ENCODE peak calls at places on chromosomes 6 and 20, in four cellular contexts. L is K562, S is HepG2, I is HCT116. K is an unnamed sample.
A peak's percentile ranks its signal among the peaks of the same experiment; 100 is the strongest.

GRCh38 chr6:35850209-35850608 is 45.1 kb downstream of the LHFPL5 start:
- DNase-seq in L (no peak), S (no peak), I (no peak), K (no peak)

GRCh38 chr6:35449287-35449881 is 2.8 kb upstream of the FANCE start:
- DNase-seq in S (peak; percentile 80), L (peak; percentile 80), I (no peak), K (no peak)

GRCh38 chr6:147621280-147621679 is 112.8 kb downstream of the SAMD5 start:
- DNase-seq in I (no peak), L (peak; percentile 14), S (peak; percentile 13), K (no peak)

GRCh38 chr6:52154381-52154780 is 31.8 kb upstream of the IL17A start:
- DNase-seq in S (no peak), I (no peak), L (no peak), K (no peak)

GRCh38 chr6:72849346-72849745 is 227.5 kb downstream of the KCNQ5 start:
- DNase-seq in S (no peak), L (no peak), I (no peak), K (no peak)

GRCh38 chr20:22446613-22447447 is 137.5 kb downstream of the FOXA2 start:
- DNase-seq in L (no peak), I (no peak), S (no peak), K (no peak)

GRCh38 chr6:36514554-36515456 is 32.5 kb downstream of the STK38 start:
- DNase-seq in I (no peak), L (no peak), S (peak; percentile 30), K (no peak)

GRCh38 chr6:6930223-6930880 is 177.4 kb upstream of the RREB1 start:
- DNase-seq in L (no peak), I (no peak), S (no peak), K (no peak)

GRCh38 chr6:87483929-87484328 is 11.2 kb downstream of the SLC35A1 start:
- DNase-seq in I (peak; percentile 95), S (peak; percentile 13), L (peak; percentile 52), K (no peak)

GRCh38 chr6:6654599-6655575 is 66.4 kb downstream of the LY86 start:
- DNase-seq in I (no peak), S (no peak), L (peak; percentile 61), K (no peak)

GRCh38 chr6:140082867-140083297 is 708.4 kb upstream of the CITED2 start:
- DNase-seq in L (peak; percentile 8), S (no peak), I (no peak), K (no peak)

DNA sequence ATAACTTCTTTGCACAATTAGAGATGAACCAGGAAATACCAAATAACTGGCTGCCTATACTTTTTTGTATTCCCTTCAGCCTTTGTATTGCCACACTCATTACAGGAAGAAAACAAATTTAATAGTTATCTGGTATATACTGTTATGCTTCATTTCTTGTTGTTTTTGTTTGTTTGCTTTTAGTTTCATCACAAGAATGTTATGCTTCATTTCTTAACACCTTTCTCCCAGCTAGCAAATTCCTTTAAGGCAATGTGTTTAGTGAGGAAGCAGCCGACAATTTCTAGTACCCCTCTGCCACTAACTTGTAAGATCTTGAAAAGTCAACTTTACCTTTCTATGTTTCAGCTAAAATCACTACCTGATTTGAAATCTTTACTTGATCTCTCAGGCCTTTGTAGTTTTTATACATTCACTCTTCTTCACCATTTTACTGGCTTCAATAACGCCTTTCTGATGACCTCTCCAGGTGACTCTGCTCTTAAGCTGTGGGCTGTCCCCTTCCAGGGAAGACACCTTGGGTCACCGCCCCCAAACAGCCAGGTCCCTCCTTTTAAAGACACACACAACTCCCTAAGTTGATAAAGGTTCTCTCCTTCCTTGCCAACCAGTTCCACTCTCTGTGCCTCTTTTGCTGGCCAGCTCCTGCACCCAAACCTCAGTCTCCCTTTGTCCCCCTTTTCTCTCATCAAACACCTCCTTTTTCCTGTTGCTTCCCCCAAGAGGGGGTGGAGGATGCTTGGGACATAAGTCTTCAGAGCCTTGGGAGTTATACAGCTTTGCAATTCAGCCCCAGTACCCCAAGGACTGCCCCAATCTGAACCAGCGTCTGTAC is 1.2 kb downstream of the NCOA6 start:
- DNase-seq in I (peak; percentile 82), S (peak; percentile 79), L (peak; percentile 91), K (peak; percentile 46)
- TF ChIP-seq REST in I (no peak), S (no peak), L (no peak), K (no peak)

GRCh38 chr6:151447237-151447636 is 4.7 kb downstream of the RMND1 start:
- DNase-seq in S (no peak), L (no peak), I (no peak), K (no peak)
- H3K4me3 ChIP-seq in S (no peak overlapping the region), L (no peak overlapping the region), I (no peak overlapping the region), K (no peak overlapping the region)

GRCh38 chr20:12627485-12627884 is 381.3 kb upstream of the SPTLC3 start:
- DNase-seq in I (no peak), S (no peak), L (no peak), K (no peak)
- TF ChIP-seq TCF7L2 in I (no peak), S (no peak), L (no peak), K (no peak)

DNA sequence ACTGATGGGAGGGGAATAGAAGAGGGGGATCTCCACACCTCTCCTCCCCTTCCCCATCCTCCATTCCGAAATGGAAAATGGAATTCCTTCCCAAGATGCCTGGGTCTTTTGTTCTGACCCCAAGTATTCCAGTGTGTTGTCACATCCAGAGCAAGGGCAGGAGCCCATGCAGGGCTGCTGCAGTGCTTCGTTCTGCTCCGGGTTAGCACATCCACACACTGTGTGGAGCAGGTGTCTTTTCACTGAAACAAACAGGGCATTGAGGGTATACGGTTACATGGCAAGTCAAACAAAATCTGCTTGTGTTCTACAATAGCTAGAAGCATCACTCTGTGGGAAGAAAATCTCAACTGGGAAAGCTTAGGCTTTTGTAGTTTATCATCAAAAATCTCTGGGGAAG is 56.9 kb downstream of the LYRM2 start:
- DNase-seq in S (no peak), L (no peak), I (no peak), K (no peak)
- TF ChIP-seq REST in S (no peak), L (no peak), I (no peak), K (no peak)

DNA sequence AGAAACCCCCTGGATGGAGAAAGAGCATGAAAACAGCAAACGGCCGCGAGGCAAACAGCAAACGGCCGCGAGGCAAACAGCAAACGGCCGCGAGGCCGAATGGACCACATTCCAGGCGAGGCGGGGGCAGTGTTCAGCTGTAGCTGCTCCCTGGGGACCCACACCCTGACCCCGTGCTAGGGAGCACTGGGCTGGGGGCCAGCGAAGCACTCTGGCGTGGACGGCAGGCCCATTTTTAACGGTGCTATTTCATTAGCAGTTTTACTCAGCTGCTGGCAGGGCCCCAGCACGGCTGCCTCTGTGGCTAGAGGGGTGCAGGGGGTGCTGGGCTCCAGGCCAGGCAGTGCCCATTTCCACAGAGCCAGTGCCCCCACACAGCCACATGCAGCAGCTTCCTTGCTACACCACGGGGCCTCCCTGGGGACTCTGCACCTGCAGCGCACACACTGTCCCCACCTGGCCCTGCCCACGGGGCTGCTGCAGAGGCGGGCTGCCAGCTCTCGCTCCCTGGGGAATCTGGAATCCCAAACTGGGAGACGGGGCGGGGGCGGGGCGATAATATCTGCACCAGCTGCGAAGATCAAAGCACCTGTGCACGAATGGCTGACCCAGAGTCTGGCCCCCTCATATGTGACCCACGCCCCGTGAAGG is 35.6 kb upstream of the SLCO4A1 start:
- DNase-seq in S (no peak), L (no peak), I (no peak), K (no peak)
- H3K4me3 ChIP-seq in S (no peak overlapping the region), L (no peak overlapping the region), I (no peak overlapping the region), K (no peak overlapping the region)